ENCODE peak calls at places on chromosomes 2 and 18, in seven cellular contexts. S is HuH-7, K is COR-L47, U is tibial nerve, F is DMS 273 treated with DMSO at 0.1 percent for 48 hours, J is AG09309, I is AG10803. A is an unnamed sample.

GRCh38 chr2:20424300-20425290 is 22.3 kb upstream of the RHOB start:
- DNase-seq in S (no peak), K (no peak), U (no peak), F (no peak), J (no peak), I (peak; percentile 86), A (no peak)

GRCh38 chr2:16284941-16285625 is 344.7 kb downstream of the MYCN start:
- DNase-seq in S (no peak), K (no peak), U (no peak), F (no peak), J (no peak), I (no peak), A (no peak)

GRCh38 chr2:46379213-46380037 is 82.2 kb downstream of the EPAS1 start:
- DNase-seq in S (no peak), K (no peak), U (no peak), F (peak; percentile 79), J (no peak), I (no peak), A (no peak)

GRCh38 chr2:96164459-96165184 is 19.4 kb upstream of the DUSP2 start:
- DNase-seq in S (no peak), K (no peak), U (no peak), F (no peak), J (no peak), I (no peak), A (no peak)

GRCh38 chr2:30505500-30506180 is 58.6 kb downstream of the LCLAT1 start:
- DNase-seq in S (no peak), K (no peak), U (no peak), F (peak; percentile 8), J (no peak), I (no peak), A (no peak)

GRCh38 chr18:784470-785172 is 27.4 kb downstream of the YES1 start:
- DNase-seq in S (no peak), K (no peak), U (no peak), F (no peak), J (no peak), I (no peak), A (no peak)

GRCh38 chr2:98419977-98420725 is 24.5 kb upstream of the INPP4A start:
- DNase-seq in S (no peak), K (no peak), U (no peak), F (no peak), J (no peak), I (no peak), A (no peak)

GRCh38 chr2:222859786-222860726 is 780 bp upstream of the ACSL3 start:
- DNase-seq in S (peak; percentile 27), K (no peak), U (no peak), F (peak; percentile 46), J (no peak), I (peak; percentile 54), A (peak; percentile 50)

GRCh38 chr2:127648321-127648720 is 2.4 kb downstream of the GPR17 start:
- DNase-seq in S (no peak), K (no peak), U (no peak), F (no peak), J (no peak), I (no peak), A (no peak)

GRCh38 chr18:12867724-12868123 is 16.3 kb downstream of the PTPN2 start:
- DNase-seq in S (no peak), K (no peak), U (no peak), F (no peak), J (no peak), I (no peak), A (no peak)

GRCh38 chr18:24459772-24460171 is 665 bp upstream of the HRH4 start:
- DNase-seq in S (no peak), K (no peak), U (no peak), F (no peak), J (no peak), I (no peak), A (no peak)

GRCh38 chr2:95760839-95761525 is 169.2 kb downstream of the TRIM43 start:
- DNase-seq in S (no peak), K (no peak), U (no peak), F (no peak), J (peak; percentile 46), I (peak; percentile 78), A (peak; percentile 32)

GRCh38 chr2:85421706-85422457 is 3.4 kb downstream of the SH2D6 start:
- DNase-seq in S (no peak), K (no peak), U (no peak), F (no peak), J (no peak), I (no peak), A (peak; percentile 58)

GRCh38 chr2:75290600-75291140 is 91.3 kb upstream of the TACR1 start:
- DNase-seq in S (no peak), K (no peak), U (no peak), F (no peak), J (no peak), I (peak; percentile 44), A (no peak)

GRCh38 chr18:38575648-38576047 is 1010.0 kb upstream of the CELF4 start:
- DNase-seq in S (no peak), K (no peak), U (no peak), F (no peak), J (no peak), I (no peak), A (no peak)

GRCh38 chr2:215921884-215922283 is 91.5 kb downstream of the MREG start:
- DNase-seq in S (no peak), K (peak; percentile 16), U (no peak), F (no peak), J (no peak), I (peak; percentile 83), A (no peak)

GRCh38 chr2:165161510-165161909 is 42.3 kb downstream of the SCN3A start:
- DNase-seq in S (no peak), K (no peak), U (no peak), F (no peak), J (peak; percentile 29), I (peak; percentile 19), A (no peak)

GRCh38 chr2:108449410-108450200 is 599 bp downstream of the GCC2 start:
- DNase-seq in S (peak; percentile 27), K (no peak), U (no peak), F (no peak), J (no peak), I (peak; percentile 27), A (peak; percentile 34)

GRCh38 chr18:57806201-57806890 is 3.2 kb upstream of the ATP8B1 start:
- DNase-seq in S (no peak), K (no peak), U (no peak), F (no peak), J (no peak), I (no peak), A (no peak)

GRCh38 chr2:64808092-64808491 is 154.4 kb upstream of the SERTAD2 start:
- DNase-seq in S (no peak), K (no peak), U (no peak), F (no peak), J (no peak), I (no peak), A (no peak)

GRCh38 chr2:150617351-150617750 is 129.9 kb upstream of the RND3 start:
- DNase-seq in S (no peak), K (no peak), U (no peak), F (no peak), J (no peak), I (no peak), A (no peak)

GRCh38 chr18:5600376-5601071 is 56.7 kb upstream of the EPB41L3 start:
- DNase-seq in S (no peak), K (peak; percentile 8), U (no peak), F (no peak), J (no peak), I (peak; percentile 20), A (no peak)

GRCh38 chr2:236940497-236940896 is 145.2 kb upstream of the COPS8 start:
- DNase-seq in S (no peak), K (no peak), U (no peak), F (no peak), J (no peak), I (no peak), A (no peak)

GRCh38 chr2:201235865-201236811 is 24.2 kb upstream of the CASP8 start:
- DNase-seq in S (no peak), K (peak; percentile 55), U (no peak), F (no peak), J (peak; percentile 55), I (peak; percentile 95), A (peak; percentile 59)

GRCh38 chr2:15800489-15801329 is 139.6 kb upstream of the MYCN start:
- DNase-seq in S (peak; percentile 53), K (no peak), U (peak; percentile 38), F (no peak), J (no peak), I (no peak), A (peak; percentile 84)

GRCh38 chr2:181989099-181989498 is 3.4 kb downstream of the PPP1R1C start:
- DNase-seq in S (no peak), K (no peak), U (no peak), F (no peak), J (no peak), I (no peak), A (no peak)

GRCh38 chr2:100780203-100781008 is 39.5 kb upstream of the NPAS2 start:
- DNase-seq in S (peak; percentile 80), K (no peak), U (no peak), F (no peak), J (no peak), I (no peak), A (peak; percentile 66)

GRCh38 chr2:61713457-61713856 is 140.4 kb downstream of the FAM161A start:
- DNase-seq in S (no peak), K (no peak), U (no peak), F (no peak), J (no peak), I (no peak), A (no peak)

GRCh38 chr2:109497447-109497846 is 116.3 kb downstream of the SEPTIN10 start:
- DNase-seq in S (no peak), K (no peak), U (no peak), F (no peak), J (peak; percentile 57), I (peak; percentile 84), A (no peak)

GRCh38 chr2:239106314-239106908 is 258.5 kb downstream of the TWIST2 start:
- DNase-seq in S (peak; percentile 79), K (peak; percentile 40), U (no peak), F (peak; percentile 4), J (peak; percentile 23), I (peak; percentile 73), A (peak; percentile 39)

GRCh38 chr2:218870984-218871344 is 9.7 kb upstream of the WNT10A start:
- DNase-seq in S (no peak), K (no peak), U (no peak), F (no peak), J (no peak), I (no peak), A (no peak)

GRCh38 chr2:226800941-226801784 is 1.5 kb upstream of the IRS1 start:
- DNase-seq in S (peak; percentile 88), K (peak; percentile 48), U (peak; percentile 37), F (peak; percentile 60), J (no peak), I (peak; percentile 78), A (peak; percentile 88)

GRCh38 chr2:216885117-216885553 is 25.3 kb upstream of the TNP1 start:
- DNase-seq in S (no peak), K (no peak), U (no peak), F (no peak), J (no peak), I (no peak), A (no peak)

GRCh38 chr2:200618590-200619021 is 32.8 kb downstream of the AOX1 start:
- DNase-seq in S (no peak), K (no peak), U (no peak), F (no peak), J (peak; percentile 70), I (peak; percentile 85), A (peak; percentile 30)

GRCh38 chr2:113216891-113217454 is 43.2 kb downstream of the PSD4 start:
- DNase-seq in S (no peak), K (no peak), U (no peak), F (no peak), J (no peak), I (no peak), A (no peak)